ENCODE peak calls at places on chromosome 1, in four cellular contexts. One of them, this sample, is unnamed.

GRCh38 chr1:151537112-151537511 is 3.0 kb upstream of the TUFT1 start:
- DNase-seq in A549: peak
- DNase-seq in CD4-positive, CD25-positive, alpha-beta regulatory T cell: no peak
- DNase-seq in fibroblast of lung: peak
- DNase-seq in this sample: no peak

GRCh38 chr1:57553666-57554065 is 129.8 kb upstream of the DAB1 start:
- DNase-seq in CD4-positive, CD25-positive, alpha-beta regulatory T cell: no peak
- DNase-seq in A549: no peak
- DNase-seq in fibroblast of lung: no peak
- DNase-seq in this sample: no peak

GRCh38 chr1:119636500-119637089 is 11.5 kb downstream of the ZNF697 start:
- DNase-seq in CD4-positive, CD25-positive, alpha-beta regulatory T cell: no peak
- DNase-seq in A549: no peak
- DNase-seq in fibroblast of lung: no peak
- DNase-seq in this sample: no peak

GRCh38 chr1:158101455-158101854 is 79.2 kb upstream of the CD1D start:
- DNase-seq in A549: no peak
- DNase-seq in fibroblast of lung: no peak
- DNase-seq in CD4-positive, CD25-positive, alpha-beta regulatory T cell: no peak
- DNase-seq in this sample: no peak

GRCh38 chr1:1665815-1666251 is 7.0 kb upstream of the CDK11B start:
- DNase-seq in A549: no peak
- DNase-seq in fibroblast of lung: no peak
- DNase-seq in CD4-positive, CD25-positive, alpha-beta regulatory T cell: no peak
- DNase-seq in this sample: no peak

GRCh38 chr1:201311356-201312011 is 28.2 kb downstream of the PKP1 start:
- DNase-seq in fibroblast of lung: no peak
- DNase-seq in A549: no peak
- DNase-seq in CD4-positive, CD25-positive, alpha-beta regulatory T cell: no peak
- DNase-seq in this sample: no peak

GRCh38 chr1:169779970-169780369 is 14.7 kb downstream of the METTL18 start:
- DNase-seq in A549: peak
- DNase-seq in CD4-positive, CD25-positive, alpha-beta regulatory T cell: no peak
- DNase-seq in fibroblast of lung: peak
- DNase-seq in this sample: no peak

GRCh38 chr1:73593804-73594203 is 604.2 kb downstream of the LRRIQ3 start:
- DNase-seq in A549: no peak
- DNase-seq in CD4-positive, CD25-positive, alpha-beta regulatory T cell: no peak
- DNase-seq in fibroblast of lung: no peak
- DNase-seq in this sample: no peak

GRCh38 chr1:46749921-46750404 is 31.0 kb upstream of the EFCAB14 start:
- DNase-seq in fibroblast of lung: no peak
- DNase-seq in A549: no peak
- DNase-seq in CD4-positive, CD25-positive, alpha-beta regulatory T cell: no peak
- DNase-seq in this sample: no peak

GRCh38 chr1:67441183-67441582 is 11.0 kb upstream of the SERBP1 start:
- DNase-seq in CD4-positive, CD25-positive, alpha-beta regulatory T cell: no peak
- DNase-seq in A549: no peak
- DNase-seq in fibroblast of lung: peak
- DNase-seq in this sample: no peak

GRCh38 chr1:181490276-181490675 is 7.0 kb downstream of the CACNA1E start:
- DNase-seq in CD4-positive, CD25-positive, alpha-beta regulatory T cell: no peak
- DNase-seq in A549: no peak
- DNase-seq in fibroblast of lung: no peak
- DNase-seq in this sample: no peak

GRCh38 chr1:181490740-181491712 is 7.7 kb downstream of the CACNA1E start:
- DNase-seq in CD4-positive, CD25-positive, alpha-beta regulatory T cell: no peak
- DNase-seq in fibroblast of lung: no peak
- DNase-seq in A549: no peak
- DNase-seq in this sample: no peak

GRCh38 chr1:181486098-181486420 is 2.7 kb downstream of the CACNA1E start:
- DNase-seq in CD4-positive, CD25-positive, alpha-beta regulatory T cell: no peak
- DNase-seq in fibroblast of lung: no peak
- DNase-seq in A549: no peak
- DNase-seq in this sample: no peak

GRCh38 chr1:181485276-181486097 is 2.2 kb downstream of the CACNA1E start:
- DNase-seq in fibroblast of lung: no peak
- DNase-seq in A549: no peak
- DNase-seq in CD4-positive, CD25-positive, alpha-beta regulatory T cell: no peak
- DNase-seq in this sample: no peak

GRCh38 chr1:181488884-181489283 is 5.6 kb downstream of the CACNA1E start:
- DNase-seq in CD4-positive, CD25-positive, alpha-beta regulatory T cell: no peak
- DNase-seq in fibroblast of lung: no peak
- DNase-seq in A549: no peak
- DNase-seq in this sample: no peak
- H3K4me3 ChIP-seq in CD4-positive, CD25-positive, alpha-beta regulatory T cell: no peak
- H3K4me3 ChIP-seq in fibroblast of lung: no peak
- H3K4me3 ChIP-seq in A549: no peak
- H3K4me3 ChIP-seq in this sample: no peak

DNA sequence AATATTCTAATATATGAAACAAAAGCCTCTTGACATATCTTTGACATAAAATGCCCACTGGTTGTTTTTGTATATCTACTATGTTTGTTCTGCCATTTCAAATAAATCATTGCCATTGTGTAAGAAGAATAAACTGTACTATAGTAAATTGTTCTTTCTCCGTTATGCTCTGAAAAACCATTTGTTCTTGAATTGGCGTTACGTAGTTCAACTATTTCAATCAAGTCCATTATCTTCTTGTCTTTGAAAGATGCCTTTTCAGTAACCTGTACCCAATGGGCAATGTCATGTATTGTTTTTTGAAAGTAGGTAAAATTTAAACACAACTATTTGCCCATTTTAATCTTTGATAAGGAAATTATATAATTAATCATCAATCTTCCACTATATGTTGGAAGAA is 294.7 kb downstream of the PTPRC start:
- DNase-seq in fibroblast of lung: no peak
- DNase-seq in A549: no peak
- DNase-seq in CD4-positive, CD25-positive, alpha-beta regulatory T cell: no peak
- DNase-seq in this sample: no peak
- H3K4me3 ChIP-seq in fibroblast of lung: peak
- H3K4me3 ChIP-seq in A549: peak
- H3K4me3 ChIP-seq in CD4-positive, CD25-positive, alpha-beta regulatory T cell: peak
- H3K4me3 ChIP-seq in this sample: no peak

DNA sequence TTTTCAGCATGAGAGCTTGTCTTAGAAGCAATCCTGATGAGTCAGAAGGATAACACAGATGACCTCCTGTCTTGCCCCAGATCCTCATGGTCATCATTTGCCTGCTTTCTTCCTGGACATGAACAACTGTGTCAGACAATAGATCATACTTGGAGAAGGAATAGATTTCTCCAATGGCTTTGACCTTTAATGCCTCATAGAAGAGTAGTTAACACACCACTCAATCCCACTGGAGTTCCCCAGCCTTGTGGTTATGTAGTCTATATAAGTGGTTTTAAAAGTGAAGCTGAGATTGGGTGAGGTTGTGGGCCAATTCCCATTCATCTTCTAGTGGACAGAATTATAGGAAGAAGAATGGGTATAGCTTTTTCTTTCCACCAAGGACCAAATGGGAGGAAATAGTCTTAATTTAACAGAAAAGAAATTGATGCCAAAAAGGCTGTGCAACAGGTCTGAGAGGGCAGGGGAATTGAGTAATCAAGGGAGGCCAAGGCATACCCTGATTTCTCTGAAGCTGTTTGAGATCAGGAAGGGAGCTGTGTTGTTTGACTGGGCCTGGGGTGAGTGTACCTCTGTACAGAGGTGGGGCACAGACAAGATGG is 14.4 kb downstream of the PRCC start:
- DNase-seq in CD4-positive, CD25-positive, alpha-beta regulatory T cell: no peak
- DNase-seq in fibroblast of lung: peak
- DNase-seq in A549: no peak
- DNase-seq in this sample: no peak
- H3K4me3 ChIP-seq in CD4-positive, CD25-positive, alpha-beta regulatory T cell: no peak
- H3K4me3 ChIP-seq in fibroblast of lung: no peak
- H3K4me3 ChIP-seq in A549: no peak
- H3K4me3 ChIP-seq in this sample: no peak

DNA sequence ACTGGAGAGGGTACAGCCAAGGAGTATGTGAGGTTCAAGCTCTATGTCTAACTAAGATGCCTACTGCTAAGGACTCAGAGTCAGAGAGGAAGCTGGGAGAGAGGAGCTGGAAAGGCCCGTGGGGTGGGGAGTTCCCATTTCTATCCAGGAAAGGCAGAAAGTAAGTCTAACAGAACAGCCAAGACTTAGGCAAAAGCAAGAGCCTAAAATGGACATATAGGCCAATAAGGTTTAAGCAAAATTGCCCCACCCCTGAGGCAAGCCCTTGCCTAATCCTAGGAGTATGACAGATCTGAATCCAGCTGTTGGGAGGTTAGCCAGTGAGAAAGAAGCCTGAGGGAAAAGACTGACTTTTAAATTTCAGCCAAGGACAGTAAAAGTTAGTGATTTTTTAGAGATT is 1.6 kb upstream of the KLHDC9 start:
- DNase-seq in CD4-positive, CD25-positive, alpha-beta regulatory T cell: no peak
- DNase-seq in A549: no peak
- DNase-seq in fibroblast of lung: peak
- DNase-seq in this sample: no peak
- H3K4me3 ChIP-seq in CD4-positive, CD25-positive, alpha-beta regulatory T cell: no peak
- H3K4me3 ChIP-seq in A549: no peak
- H3K4me3 ChIP-seq in fibroblast of lung: no peak
- H3K4me3 ChIP-seq in this sample: no peak

GRCh38 chr1:235077163-235077540 is 51.5 kb downstream of the TOMM20 start:
- DNase-seq in CD4-positive, CD25-positive, alpha-beta regulatory T cell: no peak
- DNase-seq in A549: no peak
- DNase-seq in fibroblast of lung: no peak
- DNase-seq in this sample: no peak

GRCh38 chr1:235075121-235075954 is 53.3 kb downstream of the TOMM20 start:
- DNase-seq in CD4-positive, CD25-positive, alpha-beta regulatory T cell: no peak
- DNase-seq in fibroblast of lung: peak
- DNase-seq in A549: peak
- DNase-seq in this sample: no peak

GRCh38 chr1:235074335-235075120 is 54.1 kb downstream of the TOMM20 start:
- DNase-seq in A549: peak
- DNase-seq in CD4-positive, CD25-positive, alpha-beta regulatory T cell: no peak
- DNase-seq in fibroblast of lung: peak
- DNase-seq in this sample: no peak

GRCh38 chr1:235076504-235077162 is 52.0 kb downstream of the TOMM20 start:
- DNase-seq in fibroblast of lung: no peak
- DNase-seq in CD4-positive, CD25-positive, alpha-beta regulatory T cell: no peak
- DNase-seq in A549: no peak
- DNase-seq in this sample: no peak

GRCh38 chr1:235075955-235076308 is 52.7 kb downstream of the TOMM20 start:
- DNase-seq in CD4-positive, CD25-positive, alpha-beta regulatory T cell: no peak
- DNase-seq in A549: peak
- DNase-seq in fibroblast of lung: no peak
- DNase-seq in this sample: no peak
- H3K4me3 ChIP-seq in CD4-positive, CD25-positive, alpha-beta regulatory T cell: no peak
- H3K4me3 ChIP-seq in A549: no peak
- H3K4me3 ChIP-seq in fibroblast of lung: no peak
- H3K4me3 ChIP-seq in this sample: no peak